ENCODE peak calls at places on chromosomes 5 and 9, in five cellular contexts. O is frontal cortex, K is PC-9, G is NCI-H460, E is NCI-H2081. H is an unnamed sample.
A peak's percentile ranks its signal among the peaks of the same experiment; 100 is the strongest.

GRCh38 chr9:98117984-98118639 is 910 bp downstream of the TRIM14 start:
- DNase-seq in O (peak; percentile 33), K (peak; percentile 19), G (peak; percentile 35), E (no peak), H (no peak)

GRCh38 chr5:135308245-135308644 is 90.8 kb downstream of the MACROH2A1 start:
- DNase-seq in O (no peak), K (no peak), G (no peak), E (no peak), H (no peak)

GRCh38 chr5:74957029-74957781 is 91.0 kb upstream of the FAM169A start:
- DNase-seq in O (no peak), K (no peak), G (no peak), E (no peak), H (no peak)

GRCh38 chr5:9251379-9251980 is 294.4 kb downstream of the SEMA5A start:
- DNase-seq in O (no peak), K (no peak), G (no peak), E (no peak), H (no peak)

GRCh38 chr5:157400741-157401140 is 59.3 kb upstream of the NIPAL4 start:
- DNase-seq in O (no peak), K (no peak), G (no peak), E (no peak), H (no peak)

GRCh38 chr5:5150667-5151066 is 10.5 kb downstream of the ADAMTS16 start:
- DNase-seq in O (no peak), K (no peak), G (no peak), E (no peak), H (no peak)

GRCh38 chr9:19161257-19162025 is 34.1 kb upstream of the PLIN2 start:
- DNase-seq in O (peak; percentile 19), K (peak; percentile 41), G (peak; percentile 67), E (no peak), H (no peak)

GRCh38 chr9:89177401-89178161 is 1.0 kb downstream of the SHC3 start:
- DNase-seq in O (no peak), K (peak; percentile 39), G (no peak), E (no peak), H (no peak)

GRCh38 chr5:59485629-59486439 is 407.7 kb downstream of the PDE4D start:
- DNase-seq in O (no peak), K (no peak), G (peak; percentile 36), E (no peak), H (no peak)

GRCh38 chr9:14312721-14313377 is 1.1 kb downstream of the NFIB start:
- DNase-seq in O (no peak), K (no peak), G (no peak), E (peak; percentile 40), H (no peak)

GRCh38 chr5:150023136-150023535 is 22.6 kb downstream of the HMGXB3 start:
- DNase-seq in O (no peak), K (no peak), G (no peak), E (no peak), H (no peak)

GRCh38 chr9:18921677-18922076 is 111.3 kb downstream of the SAXO1 start:
- DNase-seq in O (no peak), K (no peak), G (no peak), E (no peak), H (no peak)

GRCh38 chr9:113772121-113772885 is 103.8 kb upstream of the ZNF618 start:
- DNase-seq in O (no peak), K (no peak), G (no peak), E (no peak), H (no peak)

GRCh38 chr5:78377056-78377717 is 16.8 kb downstream of the SCAMP1 start:
- DNase-seq in O (no peak), K (no peak), G (no peak), E (no peak), H (no peak)

GRCh38 chr9:129414377-129415021 is 206.4 kb downstream of the C9orf50 start:
- DNase-seq in O (no peak), K (no peak), G (peak; percentile 28), E (no peak), H (no peak)

GRCh38 chr5:177275883-177276282 is 27.6 kb downstream of the RAB24 start:
- DNase-seq in O (no peak), K (no peak), G (no peak), E (no peak), H (no peak)

GRCh38 chr9:133371261-133371711 is 4.6 kb downstream of the SURF4 start:
- DNase-seq in O (no peak), K (no peak), G (no peak), E (no peak), H (no peak)

GRCh38 chr9:23686257-23686656 is 139.8 kb downstream of the ELAVL2 start:
- DNase-seq in O (no peak), K (no peak), G (no peak), E (no peak), H (no peak)

GRCh38 chr5:135759149-135759784 is 75.2 kb upstream of the SLC25A48 start:
- DNase-seq in O (no peak), K (no peak), G (no peak), E (no peak), H (no peak)

GRCh38 chr9:111959468-111959941 is 62.9 kb downstream of the UGCG start:
- DNase-seq in O (no peak), K (peak; percentile 73), G (peak; percentile 82), E (no peak), H (no peak)

GRCh38 chr9:98951967-98952366 is 8.3 kb downstream of the COL15A1 start:
- DNase-seq in O (no peak), K (no peak), G (no peak), E (no peak), H (no peak)

GRCh38 chr5:42595597-42595996 is 161.0 kb upstream of the CCDC152 start:
- DNase-seq in O (no peak), K (no peak), G (no peak), E (no peak), H (no peak)

GRCh38 chr5:133824661-133825254 is 143.7 kb downstream of the C5orf15 start:
- DNase-seq in O (no peak), K (no peak), G (no peak), E (no peak), H (no peak)

GRCh38 chr5:80082731-80083114 is 47.6 kb downstream of the THBS4 start:
- DNase-seq in O (peak; percentile 58), K (peak; percentile 72), G (peak; percentile 53), E (peak; percentile 78), H (peak; percentile 65)

GRCh38 chr5:138706655-138707480 is 46.4 kb upstream of the CTNNA1 start:
- DNase-seq in O (no peak), K (no peak), G (no peak), E (no peak), H (no peak)

H was measured in COR-L47.